ENCODE peak calls at places on chromosomes 3 and 15, in five cellular contexts. O is left lobe of liver, R is HTR-8/SVneo, E is NCI-H460, Y is adrenal gland. U is an unnamed sample.

GRCh38 chr15:74062671-74063070 is 19.7 kb downstream of the GOLGA6A start:
- DNase-seq in Y (no peak), R (no peak), O (no peak), E (no peak), U (no peak)

GRCh38 chr3:29282431-29283296 is 1.8 kb downstream of the RBMS3 start:
- DNase-seq in O (no peak), R (no peak), Y (no peak), E (no peak), U (no peak)

GRCh38 chr15:34122771-34123183 is 20.9 kb downstream of the PGBD4 start:
- DNase-seq in O (no peak), R (peak; percentile 59), Y (no peak), E (peak; percentile 49), U (no peak)

GRCh38 chr15:40441736-40442531 is 1.2 kb downstream of the BAHD1 start:
- DNase-seq in R (no peak), E (no peak), Y (peak; percentile 49), O (no peak), U (no peak)

GRCh38 chr15:77631790-77632551 is 741 bp downstream of the LINGO1 start:
- DNase-seq in E (no peak), Y (no peak), O (no peak), R (no peak), U (no peak)

GRCh38 chr3:155629006-155629405 is 115.9 kb downstream of the PLCH1 start:
- DNase-seq in E (no peak), R (no peak), O (no peak), Y (no peak), U (no peak)

GRCh38 chr3:48413611-48414010 is 16.3 kb downstream of the PLXNB1 start:
- DNase-seq in Y (no peak), E (no peak), R (no peak), O (no peak), U (no peak)

GRCh38 chr3:109023656-109024254 is 70.1 kb upstream of the GUCA1C start:
- DNase-seq in E (peak; percentile 19), R (peak; percentile 27), O (no peak), Y (peak; percentile 23), U (peak; percentile 17)

GRCh38 chr15:75945953-75946352 is 42.3 kb downstream of the FBXO22 start:
- DNase-seq in R (no peak), Y (no peak), E (no peak), O (no peak), U (peak; percentile 64)

GRCh38 chr15:84982301-84982920 is 755 bp downstream of the PDE8A start:
- DNase-seq in Y (peak; percentile 48), R (no peak), E (no peak), O (peak; percentile 84), U (no peak)

GRCh38 chr15:58330468-58330793 is 101.4 kb upstream of the LIPC start:
- DNase-seq in O (no peak), Y (no peak), R (no peak), E (no peak), U (no peak)

GRCh38 chr3:185103359-185104127 is 49.3 kb downstream of the C3orf70 start:
- DNase-seq in E (no peak), R (no peak), Y (no peak), O (no peak), U (no peak)

GRCh38 chr3:37453393-37454391 is 279.3 kb upstream of the LRRFIP2 start:
- DNase-seq in O (peak; percentile 72), R (no peak), Y (peak; percentile 83), E (no peak), U (no peak)

U was measured in HL-60.